ENCODE peak calls at places on chromosome 16, in ten cellular contexts. B is osteoblast; U is sigmoid colon; O is A549; Y is left ventricle myocardium inferior; R is lung; M is adrenal gland; V is left lung; S is fibroblast of lung; Z is naive thymus-derived CD4-positive, alpha-beta T cell. F is an unnamed sample.

GRCh38 chr16:17724242-17724898 is 253.6 kb upstream of the XYLT1 start:
- DNase-seq in B (peak; percentile 55), U (no peak), O (no peak), Y (no peak), R (no peak), M (no peak), V (no peak), S (peak; percentile 84), Z (no peak), F (no peak)

GRCh38 chr16:6573577-6573976 is 759.1 kb upstream of the RBFOX1 start:
- DNase-seq in B (no peak), U (no peak), O (no peak), Y (peak; percentile 14), R (no peak), M (peak; percentile 76), V (no peak), S (no peak), Z (no peak), F (no peak)

GRCh38 chr16:13453938-13454553 is 465.9 kb upstream of the ERCC4 start:
- DNase-seq in B (no peak), U (no peak), O (peak; percentile 16), Y (no peak), R (no peak), M (peak; percentile 74), V (no peak), S (no peak), Z (no peak), F (no peak)

GRCh38 chr16:74811911-74812310 is 37.3 kb upstream of the FA2H start:
- DNase-seq in B (no peak), U (no peak), O (no peak), Y (no peak), R (no peak), M (no peak), V (no peak), S (no peak), Z (no peak), F (no peak)

GRCh38 chr16:78957328-78958100 is 643.0 kb downstream of the MAF start:
- DNase-seq in B (no peak), U (no peak), O (no peak), Y (no peak), R (no peak), M (peak; percentile 64), V (no peak), S (no peak), Z (no peak), F (no peak)

GRCh38 chr16:11333010-11333409 is 12.2 kb upstream of the RMI2 start:
- DNase-seq in B (no peak), U (no peak), O (no peak), Y (no peak), R (no peak), M (no peak), V (no peak), S (no peak), Z (no peak), F (no peak)

GRCh38 chr16:49608801-49609200 is 235.2 kb downstream of the C16orf78 start:
- DNase-seq in B (no peak), U (peak; percentile 68), O (peak; percentile 21), Y (no peak), R (no peak), M (peak; percentile 78), V (no peak), S (peak; percentile 75), Z (no peak), F (peak; percentile 15)

GRCh38 chr16:74607310-74607966 is 524 bp upstream of the GLG1 start:
- DNase-seq in B (no peak), U (no peak), O (no peak), Y (no peak), R (no peak), M (no peak), V (no peak), S (no peak), Z (no peak), F (no peak)

GRCh38 chr16:2090481-2090797 is 42.7 kb downstream of the TSC2 start:
- DNase-seq in B (no peak), U (no peak), O (no peak), Y (no peak), R (no peak), M (no peak), V (no peak), S (no peak), Z (no peak), F (no peak)

GRCh38 chr16:85354623-85355514 is 242.6 kb upstream of the CIBAR2 start:
- DNase-seq in B (peak; percentile 97), U (no peak), O (no peak), Y (no peak), R (no peak), M (peak; percentile 85), V (no peak), S (peak; percentile 87), Z (no peak), F (peak; percentile 36)

GRCh38 chr16:56336711-56337110 is 88.6 kb downstream of the AMFR start:
- DNase-seq in B (no peak), U (no peak), O (no peak), Y (no peak), R (no peak), M (no peak), V (no peak), S (no peak), Z (no peak), F (no peak)

GRCh38 chr16:24769806-24770205 is 40.4 kb downstream of the TNRC6A start:
- DNase-seq in B (no peak), U (no peak), O (no peak), Y (no peak), R (no peak), M (no peak), V (no peak), S (peak; percentile 75), Z (no peak), F (no peak)

GRCh38 chr16:19005561-19006445 is 22.1 kb downstream of the TMC7 start:
- DNase-seq in B (peak; percentile 90), U (no peak), O (peak; percentile 76), Y (peak; percentile 24), R (no peak), M (no peak), V (no peak), S (peak; percentile 6), Z (no peak), F (peak; percentile 14)

GRCh38 chr16:86584071-86584685 is 5.8 kb downstream of the FOXL1 start:
- DNase-seq in B (peak; percentile 73), U (no peak), O (peak; percentile 50), Y (no peak), R (no peak), M (peak; percentile 38), V (no peak), S (no peak), Z (no peak), F (no peak)

GRCh38 chr16:86585821-86586611 is 7.7 kb downstream of the FOXL1 start:
- DNase-seq in B (peak; percentile 93), U (no peak), O (no peak), Y (no peak), R (no peak), M (peak; percentile 17), V (no peak), S (peak; percentile 91), Z (no peak), F (no peak)

GRCh38 chr16:86581458-86581857 is 3.1 kb downstream of the FOXL1 start:
- DNase-seq in B (peak; percentile 86), U (no peak), O (no peak), Y (no peak), R (no peak), M (peak; percentile 44), V (no peak), S (no peak), Z (no peak), F (no peak)

GRCh38 chr16:86587487-86587886 is 9.1 kb downstream of the FOXL1 start:
- DNase-seq in B (no peak), U (no peak), O (no peak), Y (no peak), R (no peak), M (no peak), V (no peak), S (no peak), Z (no peak), F (no peak)

GRCh38 chr16:86584726-86585721 is 6.7 kb downstream of the FOXL1 start:
- DNase-seq in B (peak; percentile 85), U (no peak), O (peak; percentile 54), Y (no peak), R (no peak), M (peak; percentile 39), V (no peak), S (peak; percentile 69), Z (no peak), F (no peak)
- H3K4me3 ChIP-seq in B (peak overlapping the region; percentile 37), U (no peak overlapping the region), O (no peak overlapping the region), Y (no peak overlapping the region), R (no peak overlapping the region), M (no peak overlapping the region), V (no peak overlapping the region), S (no peak overlapping the region), Z (no peak overlapping the region), F (no peak overlapping the region)

GRCh38 chr16:67400901-67401300 is 7.6 kb upstream of the TPPP3 start:
- DNase-seq in B (peak; percentile 5), U (no peak), O (no peak), Y (no peak), R (no peak), M (no peak), V (no peak), S (no peak), Z (no peak), F (no peak)
- H3K4me1 ChIP-seq in B (peaks cover 17% of the 10 kb centered on the region), U (peaks cover 31% of the 10 kb centered on the region), O (peaks cover 10% of the 10 kb centered on the region), Y (peaks cover 60% of the 10 kb centered on the region), R (no peaks in the 10 kb centered on the region), M (peaks cover 21% of the 10 kb centered on the region), V (peaks cover 33% of the 10 kb centered on the region), S (peaks cover 14% of the 10 kb centered on the region), Z (no peaks in the 10 kb centered on the region), F (peaks cover 10% of the 10 kb centered on the region)

GRCh38 chr16:66554492-66554891 is 2.1 kb downstream of the CKLF start:
- DNase-seq in B (no peak), U (no peak), O (no peak), Y (no peak), R (no peak), M (no peak), V (no peak), S (no peak), Z (no peak), F (no peak)
- H3K4me3 ChIP-seq in B (no peak overlapping the region), U (no peak overlapping the region), O (no peak overlapping the region), Y (no peak overlapping the region), R (no peak overlapping the region), M (no peak overlapping the region), V (no peak overlapping the region), S (no peak overlapping the region), Z (peak overlapping the region; percentile 94), F (no peak overlapping the region)

GRCh38 chr16:89319628-89319882 is 102.1 kb downstream of the ZNF778 start:
- DNase-seq in B (no peak), U (no peak), O (no peak), Y (no peak), R (no peak), M (no peak), V (no peak), S (no peak), Z (no peak), F (no peak)

GRCh38 chr16:89318430-89318758 is 100.9 kb downstream of the ZNF778 start:
- DNase-seq in B (peak; percentile 37), U (no peak), O (no peak), Y (no peak), R (no peak), M (no peak), V (no peak), S (no peak), Z (no peak), F (no peak)

GRCh38 chr16:89318871-89319627 is 101.5 kb downstream of the ZNF778 start:
- DNase-seq in B (peak; percentile 82), U (no peak), O (no peak), Y (no peak), R (no peak), M (no peak), V (no peak), S (no peak), Z (no peak), F (no peak)

GRCh38 chr16:89320717-89321501 is 103.4 kb downstream of the ZNF778 start:
- DNase-seq in B (peak; percentile 88), U (no peak), O (peak; percentile 56), Y (peak; percentile 64), R (no peak), M (peak; percentile 88), V (no peak), S (peak; percentile 42), Z (no peak), F (peak; percentile 49)

GRCh38 chr16:89319883-89320716 is 102.6 kb downstream of the ZNF778 start:
- DNase-seq in B (peak; percentile 99), U (peak; percentile 77), O (peak; percentile 79), Y (no peak), R (no peak), M (peak; percentile 93), V (no peak), S (peak; percentile 78), Z (no peak), F (no peak)
- H3K4me1 ChIP-seq in B (peaks cover 74% of the 10 kb centered on the region), U (peaks cover 67% of the 10 kb centered on the region), O (peaks cover 97% of the 10 kb centered on the region), Y (peaks cover 99% of the 10 kb centered on the region), R (peaks cover 14% of the 10 kb centered on the region), M (peaks cover 97% of the 10 kb centered on the region), V (peaks cover 100% of the 10 kb centered on the region), S (peaks cover 62% of the 10 kb centered on the region), Z (peaks cover 94% of the 10 kb centered on the region), F (peaks cover 13% of the 10 kb centered on the region)

F was measured in HAP-1.